ENCODE peak calls at places on chromosomes 7 and 10, in eight cellular contexts. H is ACHN; D is left lobe of liver; U is activated T-cell treated with anti-CD3 and anti-CD28 coated beads, Interleukin-2, amount 50 U/mL, for 72 hours; K is ELR; L is lower leg skin; P is A673; M is glutamatergic neuron. X is an unnamed sample.
A peak's percentile ranks its signal among the peaks of the same experiment; 100 is the strongest.

GRCh38 chr10:86878973-86879781 is 78.2 kb downstream of the MMRN2 start:
- DNase-seq in H (no peak), D (no peak), U (no peak), K (no peak), L (no peak), P (peak; percentile 71), M (no peak), X (no peak)

GRCh38 chr7:140045697-140046096 is 17.1 kb downstream of the PARP12 start:
- DNase-seq in H (no peak), D (no peak), U (no peak), K (no peak), L (no peak), P (no peak), M (no peak), X (no peak)

GRCh38 chr7:100435401-100436304 is 644 bp downstream of the PPP1R35 start:
- DNase-seq in H (peak; percentile 50), D (no peak), U (peak; percentile 52), K (peak; percentile 52), L (no peak), P (peak; percentile 32), M (peak; percentile 46), X (no peak)

GRCh38 chr7:18916826-18917225 is 200.6 kb downstream of the TWIST1 start:
- DNase-seq in H (no peak), D (no peak), U (no peak), K (no peak), L (no peak), P (no peak), M (no peak), X (no peak)

GRCh38 chr10:19730071-19730470 is 86.2 kb upstream of the PLXDC2 start:
- DNase-seq in H (no peak), D (no peak), U (no peak), K (peak; percentile 1), L (no peak), P (peak; percentile 37), M (no peak), X (no peak)

GRCh38 chr10:101585841-101586240 is 2.2 kb downstream of the POLL start:
- DNase-seq in H (no peak), D (no peak), U (no peak), K (no peak), L (no peak), P (no peak), M (no peak), X (no peak)

GRCh38 chr7:54860003-54860775 is 101.2 kb upstream of the SEC61G start:
- DNase-seq in H (no peak), D (no peak), U (no peak), K (peak; percentile 34), L (no peak), P (no peak), M (no peak), X (peak; percentile 47)

GRCh38 chr7:132164558-132165130 is 411.6 kb downstream of the PLXNA4 start:
- DNase-seq in H (no peak), D (no peak), U (no peak), K (no peak), L (no peak), P (no peak), M (no peak), X (no peak)

GRCh38 chr7:156783864-156784263 is 109.1 kb downstream of the LMBR1 start:
- DNase-seq in H (no peak), D (no peak), U (no peak), K (no peak), L (no peak), P (no peak), M (no peak), X (no peak)

GRCh38 chr7:35869810-35870209 is 69.0 kb downstream of the SEPTIN7 start:
- DNase-seq in H (no peak), D (no peak), U (no peak), K (peak; percentile 32), L (no peak), P (no peak), M (no peak), X (no peak)

GRCh38 chr10:133183646-133184378 is 23.8 kb downstream of the KNDC1 start:
- DNase-seq in H (no peak), D (no peak), U (no peak), K (no peak), L (no peak), P (no peak), M (peak; percentile 19), X (no peak)

GRCh38 chr10:44295619-44296222 is 89.2 kb downstream of the CXCL12 start:
- DNase-seq in H (no peak), D (no peak), U (no peak), K (no peak), L (no peak), P (no peak), M (no peak), X (no peak)

GRCh38 chr10:91409869-91410637 is at the start of gene HECTD2:
- DNase-seq in H (peak; percentile 79), D (peak; percentile 84), U (peak; percentile 87), K (peak; percentile 83), L (peak; percentile 49), P (peak; percentile 88), M (peak; percentile 86), X (peak; percentile 74)

GRCh38 chr10:103493362-103493871 is at the start of gene NEURL1:
- DNase-seq in H (no peak), D (no peak), U (peak; percentile 29), K (peak; percentile 27), L (no peak), P (peak; percentile 55), M (peak; percentile 46), X (peak; percentile 73)

GRCh38 chr10:12465385-12466136 is 116.2 kb downstream of the CAMK1D start:
- DNase-seq in H (no peak), D (no peak), U (no peak), K (no peak), L (no peak), P (no peak), M (no peak), X (no peak)

GRCh38 chr10:98446121-98446655 is 547 bp downstream of the HPS1 start:
- DNase-seq in H (no peak), D (peak; percentile 61), U (peak; percentile 60), K (peak; percentile 65), L (no peak), P (peak; percentile 40), M (peak; percentile 49), X (peak; percentile 20)

GRCh38 chr10:16843252-16843870 is 26.1 kb upstream of the RSU1 start:
- DNase-seq in H (peak; percentile 74), D (no peak), U (no peak), K (peak; percentile 93), L (no peak), P (peak; percentile 90), M (no peak), X (peak; percentile 31)

GRCh38 chr10:107553470-107553869 is 389.0 kb upstream of the SORCS1 start:
- DNase-seq in H (no peak), D (no peak), U (no peak), K (peak; percentile 44), L (no peak), P (no peak), M (no peak), X (no peak)

GRCh38 chr10:28295346-28295745 is 7.5 kb downstream of the MPP7 start:
- DNase-seq in H (no peak), D (no peak), U (no peak), K (no peak), L (no peak), P (no peak), M (no peak), X (no peak)

GRCh38 chr7:3277604-3278572 is 23.2 kb upstream of the SDK1 start:
- DNase-seq in H (no peak), D (no peak), U (no peak), K (no peak), L (no peak), P (no peak), M (no peak), X (peak; percentile 44)

GRCh38 chr10:73922007-73922863 is 11.3 kb downstream of the PLAU start:
- DNase-seq in H (no peak), D (no peak), U (peak; percentile 15), K (no peak), L (no peak), P (no peak), M (no peak), X (no peak)

GRCh38 chr7:105876964-105877601 is 684 bp upstream of the ATXN7L1 start:
- DNase-seq in H (peak; percentile 87), D (peak; percentile 83), U (no peak), K (peak; percentile 73), L (peak; percentile 17), P (peak; percentile 53), M (peak; percentile 60), X (peak; percentile 22)

GRCh38 chr10:120077707-120078492 is 185.4 kb downstream of the SEC23IP start:
- DNase-seq in H (no peak), D (no peak), U (no peak), K (no peak), L (no peak), P (no peak), M (no peak), X (no peak)

GRCh38 chr10:112832361-112832878 is 117.6 kb upstream of the TCF7L2 start:
- DNase-seq in H (peak; percentile 64), D (no peak), U (no peak), K (peak; percentile 54), L (no peak), P (no peak), M (no peak), X (no peak)

GRCh38 chr7:116560021-116560970 is 35.5 kb downstream of the CAV1 start:
- DNase-seq in H (no peak), D (no peak), U (no peak), K (no peak), L (no peak), P (peak; percentile 67), M (peak; percentile 32), X (no peak)

GRCh38 chr7:141752634-141753033 is 11.3 kb upstream of the TAS2R3 start:
- DNase-seq in H (peak; percentile 38), D (no peak), U (no peak), K (peak; percentile 32), L (no peak), P (peak; percentile 39), M (no peak), X (no peak)

GRCh38 chr7:25595931-25596330 is 367.6 kb upstream of the NPVF start:
- DNase-seq in H (no peak), D (no peak), U (no peak), K (no peak), L (no peak), P (no peak), M (no peak), X (no peak)

GRCh38 chr10:112834661-112835060 is 115.4 kb upstream of the TCF7L2 start:
- DNase-seq in H (no peak), D (no peak), U (no peak), K (no peak), L (no peak), P (no peak), M (no peak), X (peak; percentile 92)

GRCh38 chr10:10589540-10589939 is 428.1 kb upstream of the CELF2 start:
- DNase-seq in H (no peak), D (no peak), U (peak; percentile 37), K (no peak), L (peak; percentile 36), P (peak; percentile 10), M (no peak), X (no peak)

GRCh38 chr10:3763035-3763456 is 22.0 kb downstream of the KLF6 start:
- DNase-seq in H (peak; percentile 90), D (peak; percentile 39), U (peak; percentile 58), K (peak; percentile 92), L (no peak), P (no peak), M (no peak), X (no peak)

GRCh38 chr10:36023939-36024338 is 381.8 kb upstream of the FZD8 start:
- DNase-seq in H (peak; percentile 9), D (no peak), U (no peak), K (peak; percentile 69), L (peak; percentile 39), P (peak; percentile 69), M (no peak), X (no peak)